ENCODE peak calls at places on chromosome 20, in five cellular contexts. One of them, this sample, is unnamed.

GRCh38 chr20:59676126-59676876 is 72.0 kb downstream of the PHACTR3 start:
- DNase-seq in breast epithelium: no peak
- DNase-seq in fibroblast of mammary gland: no peak
- DNase-seq in heart right ventricle: no peak
- DNase-seq in choroid plexus epithelial cell: no peak
- DNase-seq in this sample: no peak

GRCh38 chr20:2118783-2119182 is 17.2 kb downstream of the STK35 start:
- DNase-seq in heart right ventricle: no peak
- DNase-seq in choroid plexus epithelial cell: no peak
- DNase-seq in fibroblast of mammary gland: no peak
- DNase-seq in breast epithelium: no peak
- DNase-seq in this sample: no peak

GRCh38 chr20:47493175-47493953 is 8.3 kb upstream of the NCOA3 start:
- DNase-seq in heart right ventricle: peak
- DNase-seq in fibroblast of mammary gland: peak
- DNase-seq in breast epithelium: peak
- DNase-seq in choroid plexus epithelial cell: peak
- DNase-seq in this sample: no peak

GRCh38 chr20:43900496-43900895 is 14.2 kb upstream of the TOX2 start:
- DNase-seq in heart right ventricle: peak
- DNase-seq in fibroblast of mammary gland: no peak
- DNase-seq in choroid plexus epithelial cell: no peak
- DNase-seq in breast epithelium: no peak
- DNase-seq in this sample: no peak

GRCh38 chr20:41214202-41214601 is 76.9 kb downstream of the PLCG1 start:
- DNase-seq in choroid plexus epithelial cell: no peak
- DNase-seq in breast epithelium: no peak
- DNase-seq in fibroblast of mammary gland: no peak
- DNase-seq in heart right ventricle: no peak
- DNase-seq in this sample: no peak

GRCh38 chr20:8194721-8195120 is 62.7 kb downstream of the PLCB1 start:
- DNase-seq in breast epithelium: no peak
- DNase-seq in fibroblast of mammary gland: no peak
- DNase-seq in choroid plexus epithelial cell: no peak
- DNase-seq in heart right ventricle: no peak
- DNase-seq in this sample: no peak

GRCh38 chr20:56867128-56867527 is 238.0 kb downstream of the TFAP2C start:
- DNase-seq in fibroblast of mammary gland: no peak
- DNase-seq in heart right ventricle: no peak
- DNase-seq in choroid plexus epithelial cell: no peak
- DNase-seq in breast epithelium: no peak
- DNase-seq in this sample: no peak

GRCh38 chr20:40673442-40673841 is 15.6 kb downstream of the MAFB start:
- DNase-seq in heart right ventricle: no peak
- DNase-seq in fibroblast of mammary gland: no peak
- DNase-seq in choroid plexus epithelial cell: no peak
- DNase-seq in breast epithelium: peak
- DNase-seq in this sample: no peak

GRCh38 chr20:62500237-62500864 is 24.6 kb upstream of the GATA5 start:
- DNase-seq in fibroblast of mammary gland: peak
- DNase-seq in choroid plexus epithelial cell: peak
- DNase-seq in breast epithelium: peak
- DNase-seq in heart right ventricle: peak
- DNase-seq in this sample: peak

GRCh38 chr20:11447371-11448100 is 470.2 kb upstream of the BTBD3 start:
- DNase-seq in choroid plexus epithelial cell: no peak
- DNase-seq in heart right ventricle: no peak
- DNase-seq in breast epithelium: no peak
- DNase-seq in fibroblast of mammary gland: no peak
- DNase-seq in this sample: no peak

GRCh38 chr20:43922614-43923013 is 8.0 kb downstream of the TOX2 start:
- DNase-seq in heart right ventricle: no peak
- DNase-seq in breast epithelium: no peak
- DNase-seq in choroid plexus epithelial cell: no peak
- DNase-seq in fibroblast of mammary gland: no peak
- DNase-seq in this sample: no peak

GRCh38 chr20:2379511-2380229 is 1.0 kb upstream of the TGM6 start:
- DNase-seq in choroid plexus epithelial cell: no peak
- DNase-seq in heart right ventricle: no peak
- DNase-seq in fibroblast of mammary gland: no peak
- DNase-seq in breast epithelium: no peak
- DNase-seq in this sample: no peak

GRCh38 chr20:17504898-17505663 is 26.1 kb downstream of the BFSP1 start:
- DNase-seq in choroid plexus epithelial cell: peak
- DNase-seq in heart right ventricle: peak
- DNase-seq in fibroblast of mammary gland: peak
- DNase-seq in breast epithelium: peak
- DNase-seq in this sample: peak

GRCh38 chr20:57040924-57041323 is 225.5 kb downstream of the BMP7 start:
- DNase-seq in fibroblast of mammary gland: peak
- DNase-seq in heart right ventricle: no peak
- DNase-seq in choroid plexus epithelial cell: peak
- DNase-seq in breast epithelium: no peak
- DNase-seq in this sample: no peak

GRCh38 chr20:47688385-47689381 is 96.6 kb downstream of the SULF2 start:
- DNase-seq in fibroblast of mammary gland: no peak
- DNase-seq in choroid plexus epithelial cell: peak
- DNase-seq in breast epithelium: no peak
- DNase-seq in heart right ventricle: no peak
- DNase-seq in this sample: no peak

GRCh38 chr20:11582073-11582472 is 335.6 kb upstream of the BTBD3 start:
- DNase-seq in breast epithelium: no peak
- DNase-seq in fibroblast of mammary gland: peak
- DNase-seq in choroid plexus epithelial cell: peak
- DNase-seq in heart right ventricle: no peak
- DNase-seq in this sample: no peak

GRCh38 chr20:40472905-40473304 is 216.1 kb downstream of the MAFB start:
- DNase-seq in fibroblast of mammary gland: no peak
- DNase-seq in choroid plexus epithelial cell: no peak
- DNase-seq in breast epithelium: no peak
- DNase-seq in heart right ventricle: no peak
- DNase-seq in this sample: no peak

GRCh38 chr20:4726710-4727391 is 5.1 kb downstream of the PRND start:
- DNase-seq in breast epithelium: no peak
- DNase-seq in heart right ventricle: no peak
- DNase-seq in fibroblast of mammary gland: peak
- DNase-seq in choroid plexus epithelial cell: peak
- DNase-seq in this sample: no peak

GRCh38 chr20:33308668-33309067 is 25.7 kb downstream of the BPIFB1 start:
- DNase-seq in fibroblast of mammary gland: no peak
- DNase-seq in heart right ventricle: no peak
- DNase-seq in breast epithelium: no peak
- DNase-seq in choroid plexus epithelial cell: no peak
- DNase-seq in this sample: no peak

GRCh38 chr20:48932375-48932941 is 10.9 kb downstream of the ARFGEF2 start:
- DNase-seq in fibroblast of mammary gland: no peak
- DNase-seq in choroid plexus epithelial cell: no peak
- DNase-seq in heart right ventricle: no peak
- DNase-seq in breast epithelium: no peak
- DNase-seq in this sample: no peak

GRCh38 chr20:3459881-3460307 is 10.9 kb upstream of the ATRN start:
- DNase-seq in fibroblast of mammary gland: no peak
- DNase-seq in choroid plexus epithelial cell: no peak
- DNase-seq in heart right ventricle: no peak
- DNase-seq in breast epithelium: no peak
- DNase-seq in this sample: no peak

GRCh38 chr20:50029697-50030428 is 47.1 kb downstream of the SNAI1 start:
- DNase-seq in fibroblast of mammary gland: peak
- DNase-seq in heart right ventricle: peak
- DNase-seq in choroid plexus epithelial cell: peak
- DNase-seq in breast epithelium: no peak
- DNase-seq in this sample: no peak

GRCh38 chr20:23228912-23229311 is 121.7 kb upstream of the NXT1 start:
- DNase-seq in choroid plexus epithelial cell: peak
- DNase-seq in heart right ventricle: no peak
- DNase-seq in fibroblast of mammary gland: peak
- DNase-seq in breast epithelium: no peak
- DNase-seq in this sample: no peak

GRCh38 chr20:33442136-33443005 is 1.2 kb downstream of the SNTA1 start:
- DNase-seq in heart right ventricle: no peak
- DNase-seq in choroid plexus epithelial cell: peak
- DNase-seq in fibroblast of mammary gland: no peak
- DNase-seq in breast epithelium: no peak
- DNase-seq in this sample: peak

GRCh38 chr20:49846206-49846807 is 33.7 kb downstream of the SLC9A8 start:
- DNase-seq in heart right ventricle: no peak
- DNase-seq in fibroblast of mammary gland: peak
- DNase-seq in breast epithelium: no peak
- DNase-seq in choroid plexus epithelial cell: peak
- DNase-seq in this sample: no peak

GRCh38 chr20:3820048-3820900 is at the start of gene AP5S1:
- DNase-seq in heart right ventricle: peak
- DNase-seq in breast epithelium: peak
- DNase-seq in choroid plexus epithelial cell: peak
- DNase-seq in fibroblast of mammary gland: peak
- DNase-seq in this sample: peak

GRCh38 chr20:32333988-32334885 is 23.9 kb upstream of the ASXL1 start:
- DNase-seq in breast epithelium: peak
- DNase-seq in choroid plexus epithelial cell: peak
- DNase-seq in fibroblast of mammary gland: peak
- DNase-seq in heart right ventricle: peak
- DNase-seq in this sample: no peak

GRCh38 chr20:47274449-47275108 is 81.9 kb downstream of the ZMYND8 start:
- DNase-seq in fibroblast of mammary gland: peak
- DNase-seq in choroid plexus epithelial cell: peak
- DNase-seq in heart right ventricle: no peak
- DNase-seq in breast epithelium: no peak
- DNase-seq in this sample: no peak

GRCh38 chr20:4613718-4614620 is 107.7 kb upstream of the PRND start:
- DNase-seq in choroid plexus epithelial cell: peak
- DNase-seq in breast epithelium: peak
- DNase-seq in fibroblast of mammary gland: peak
- DNase-seq in heart right ventricle: peak
- DNase-seq in this sample: peak

GRCh38 chr20:57411406-57412283 is 20.4 kb downstream of the RBM38 start:
- DNase-seq in choroid plexus epithelial cell: no peak
- DNase-seq in fibroblast of mammary gland: no peak
- DNase-seq in breast epithelium: no peak
- DNase-seq in heart right ventricle: no peak
- DNase-seq in this sample: no peak

GRCh38 chr20:370151-370600 is 10.4 kb upstream of the TRIB3 start:
- DNase-seq in breast epithelium: no peak
- DNase-seq in choroid plexus epithelial cell: no peak
- DNase-seq in fibroblast of mammary gland: no peak
- DNase-seq in heart right ventricle: no peak
- DNase-seq in this sample: no peak

GRCh38 chr20:58691773-58692578 is 624 bp upstream of the NPEPL1 start:
- DNase-seq in heart right ventricle: peak
- DNase-seq in choroid plexus epithelial cell: peak
- DNase-seq in fibroblast of mammary gland: peak
- DNase-seq in breast epithelium: no peak
- DNase-seq in this sample: no peak

GRCh38 chr20:51083447-51083846 is 60.5 kb upstream of the KCNG1 start:
- DNase-seq in breast epithelium: no peak
- DNase-seq in fibroblast of mammary gland: no peak
- DNase-seq in heart right ventricle: no peak
- DNase-seq in choroid plexus epithelial cell: no peak
- DNase-seq in this sample: no peak

GRCh38 chr20:33007376-33008335 is at the start of gene BPIFB2:
- DNase-seq in breast epithelium: no peak
- DNase-seq in fibroblast of mammary gland: no peak
- DNase-seq in heart right ventricle: no peak
- DNase-seq in choroid plexus epithelial cell: no peak
- DNase-seq in this sample: no peak

GRCh38 chr20:23302386-23302785 is 48.2 kb upstream of the NXT1 start:
- DNase-seq in heart right ventricle: no peak
- DNase-seq in choroid plexus epithelial cell: no peak
- DNase-seq in breast epithelium: no peak
- DNase-seq in fibroblast of mammary gland: no peak
- DNase-seq in this sample: no peak

GRCh38 chr20:32968833-32969241 is 35.4 kb downstream of the SUN5 start:
- DNase-seq in heart right ventricle: no peak
- DNase-seq in fibroblast of mammary gland: peak
- DNase-seq in choroid plexus epithelial cell: no peak
- DNase-seq in breast epithelium: no peak
- DNase-seq in this sample: no peak

GRCh38 chr20:25549172-25549865 is 36.0 kb downstream of the NINL start:
- DNase-seq in breast epithelium: no peak
- DNase-seq in choroid plexus epithelial cell: no peak
- DNase-seq in heart right ventricle: no peak
- DNase-seq in fibroblast of mammary gland: no peak
- DNase-seq in this sample: no peak
- TF ChIP-seq CTCF in breast epithelium: no peak
- TF ChIP-seq CTCF in choroid plexus epithelial cell: no peak
- TF ChIP-seq CTCF in heart right ventricle: no peak
- TF ChIP-seq CTCF in fibroblast of mammary gland: no peak
- TF ChIP-seq CTCF in this sample: no peak

GRCh38 chr20:38304845-38305447 is 990 bp downstream of the BPI start:
- DNase-seq in choroid plexus epithelial cell: peak
- DNase-seq in fibroblast of mammary gland: peak
- DNase-seq in heart right ventricle: no peak
- DNase-seq in breast epithelium: no peak
- DNase-seq in this sample: no peak
- TF ChIP-seq CTCF in choroid plexus epithelial cell: peak
- TF ChIP-seq CTCF in fibroblast of mammary gland: peak
- TF ChIP-seq CTCF in heart right ventricle: peak
- TF ChIP-seq CTCF in breast epithelium: peak
- TF ChIP-seq CTCF in this sample: no peak

GRCh38 chr20:35976012-35976411 is 7.6 kb downstream of the CNBD2 start:
- DNase-seq in choroid plexus epithelial cell: no peak
- DNase-seq in heart right ventricle: no peak
- DNase-seq in breast epithelium: no peak
- DNase-seq in fibroblast of mammary gland: no peak
- DNase-seq in this sample: no peak
- TF ChIP-seq CTCF in choroid plexus epithelial cell: no peak
- TF ChIP-seq CTCF in heart right ventricle: no peak
- TF ChIP-seq CTCF in breast epithelium: no peak
- TF ChIP-seq CTCF in fibroblast of mammary gland: no peak
- TF ChIP-seq CTCF in this sample: no peak

GRCh38 chr20:36575066-36575743 is 1.8 kb downstream of the TGIF2 start:
- DNase-seq in heart right ventricle: peak
- DNase-seq in choroid plexus epithelial cell: peak
- DNase-seq in breast epithelium: peak
- DNase-seq in fibroblast of mammary gland: peak
- DNase-seq in this sample: peak
- TF ChIP-seq CTCF in heart right ventricle: no peak
- TF ChIP-seq CTCF in choroid plexus epithelial cell: no peak
- TF ChIP-seq CTCF in breast epithelium: no peak
- TF ChIP-seq CTCF in fibroblast of mammary gland: no peak
- TF ChIP-seq CTCF in this sample: no peak

DNA sequence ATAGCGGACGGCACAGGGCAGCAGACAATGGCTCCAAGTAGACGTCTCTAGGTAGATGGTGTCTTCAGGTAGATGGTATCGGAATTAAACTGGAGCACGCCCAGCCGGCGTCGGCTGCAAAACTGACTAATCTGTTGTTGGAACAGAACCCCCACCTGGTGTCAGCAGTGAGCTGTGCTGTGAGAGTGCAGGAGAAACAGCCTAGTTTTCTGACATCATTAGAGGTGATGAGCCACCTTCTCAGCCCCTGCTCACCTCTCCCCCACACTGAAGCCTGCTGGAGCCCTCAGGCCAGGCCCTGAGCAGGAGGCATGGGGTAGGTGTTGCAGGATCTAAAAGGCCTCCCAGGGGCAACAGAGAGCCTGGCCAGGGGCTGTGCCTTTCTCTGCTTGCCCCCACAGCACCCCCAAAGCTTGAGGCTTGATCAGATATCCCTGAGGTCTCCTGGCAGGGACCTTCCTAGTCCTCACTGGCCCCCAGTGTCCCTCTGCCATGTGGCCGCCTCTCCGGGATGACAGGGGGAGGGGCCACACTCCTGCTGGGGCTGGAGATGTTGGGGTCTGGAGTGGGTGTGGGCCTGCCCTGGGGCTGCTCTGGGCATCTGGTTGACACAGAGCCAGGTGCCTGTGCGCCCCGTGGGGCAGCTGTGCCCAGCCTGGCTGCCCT is 6.9 kb upstream of the HELZ2 start:
- DNase-seq in heart right ventricle: no peak
- DNase-seq in choroid plexus epithelial cell: peak
- DNase-seq in fibroblast of mammary gland: peak
- DNase-seq in breast epithelium: no peak
- DNase-seq in this sample: peak
- TF ChIP-seq CTCF in heart right ventricle: peak
- TF ChIP-seq CTCF in choroid plexus epithelial cell: peak
- TF ChIP-seq CTCF in fibroblast of mammary gland: peak
- TF ChIP-seq CTCF in breast epithelium: peak
- TF ChIP-seq CTCF in this sample: peak

This sample was measured in natural killer cell.